ENCODE peak calls at places on chromosomes 3 and 15, in nine cellular contexts. A is cardiac muscle cell, R is activated B cell treated with CpG ODN at 0.5 μM for 24 hours, F is IMR-90, U is B cell, C is tibial artery, X is fibroblast of pulmonary artery, P is MCF 10A, O is nephron progenitor cell. Q is an unnamed sample.

GRCh38 chr3:193872265-193872753 is 263.6 kb upstream of the HES1 start:
- DNase-seq in R (no peak), U (peak), A (no peak), F (peak), P (peak), X (peak), O (no peak), C (no peak), Q (no peak)

GRCh38 chr3:46090161-46090591 is 62.9 kb upstream of the XCR1 start:
- DNase-seq in R (no peak), X (no peak), F (no peak), O (no peak), A (no peak), P (peak), U (no peak), C (no peak), Q (peak)

GRCh38 chr3:136380530-136380929 is 130.4 kb downstream of the PCCB start:
- DNase-seq in O (no peak), A (no peak), R (no peak), C (no peak), U (no peak), P (no peak), X (no peak), F (peak), Q (no peak)

GRCh38 chr3:177410734-177411133 is 213.5 kb upstream of the TBL1XR1 start:
- DNase-seq in P (no peak), A (no peak), R (no peak), X (no peak), F (no peak), O (no peak), C (no peak), U (no peak), Q (no peak)

GRCh38 chr15:81889480-81889871 is 156.3 kb downstream of the MEX3B start:
- DNase-seq in P (peak), C (no peak), R (no peak), X (no peak), O (no peak), F (peak), A (no peak), U (no peak), Q (no peak)

GRCh38 chr3:172194702-172195392 is 155.5 kb downstream of the FNDC3B start:
- DNase-seq in F (no peak), R (no peak), U (no peak), C (no peak), A (peak), X (peak), O (no peak), P (no peak), Q (no peak)

GRCh38 chr3:147410518-147411234 is 1.5 kb downstream of the ZIC1 start:
- DNase-seq in A (no peak), O (no peak), R (no peak), U (no peak), P (no peak), F (peak), C (no peak), X (peak), Q (no peak)

GRCh38 chr3:170719300-170719699 is 133.4 kb upstream of the SLC7A14 start:
- DNase-seq in P (no peak), X (no peak), O (no peak), C (no peak), A (no peak), R (no peak), F (no peak), U (no peak), Q (no peak)

GRCh38 chr3:195815169-195815771 is 3.5 kb upstream of the MUC4 start:
- DNase-seq in A (peak), R (no peak), P (no peak), F (peak), C (no peak), O (no peak), U (no peak), X (no peak), Q (no peak)

GRCh38 chr3:99859855-99860254 is 42.2 kb downstream of the CMSS1 start:
- DNase-seq in O (no peak), R (no peak), P (peak), U (no peak), C (no peak), A (no peak), X (peak), F (peak), Q (no peak)

GRCh38 chr15:24955549-24955929 is 752 bp downstream of the SNRPN start:
- DNase-seq in U (peak), A (no peak), X (no peak), R (no peak), P (no peak), O (peak), F (no peak), C (peak), Q (no peak)

GRCh38 chr15:96893159-96893906 is 562.8 kb downstream of the NR2F2 start:
- DNase-seq in R (no peak), O (peak), P (peak), F (no peak), A (peak), C (no peak), X (peak), U (no peak), Q (no peak)

GRCh38 chr3:192904632-192905289 is 12.9 kb downstream of the MB21D2 start:
- DNase-seq in F (no peak), P (no peak), U (no peak), A (no peak), R (no peak), O (no peak), C (no peak), X (no peak), Q (no peak)

GRCh38 chr3:127959873-127960272 is 44.8 kb downstream of the KBTBD12 start:
- DNase-seq in U (no peak), X (peak), R (no peak), O (peak), P (peak), A (peak), F (peak), C (no peak), Q (no peak)

GRCh38 chr3:49238274-49239127 is 38.5 kb downstream of the C3orf62 start:
- DNase-seq in C (peak), A (peak), F (peak), X (peak), P (peak), U (peak), O (no peak), R (no peak), Q (peak)

GRCh38 chr3:171261487-171261886 is 198.7 kb downstream of the TNIK start:
- DNase-seq in R (no peak), C (no peak), F (peak), O (no peak), P (peak), U (no peak), A (no peak), X (no peak), Q (no peak)

GRCh38 chr15:68055224-68055705 is 1.1 kb downstream of the PIAS1 start:
- DNase-seq in P (peak), A (peak), O (peak), R (peak), X (peak), U (peak), C (no peak), F (peak), Q (peak)

GRCh38 chr3:183254816-183255730 is 2.0 kb downstream of the B3GNT5 start:
- DNase-seq in O (peak), U (no peak), X (peak), R (no peak), P (peak), C (no peak), F (peak), A (no peak), Q (no peak)

GRCh38 chr15:77747175-77748077 is 114.7 kb upstream of the LINGO1 start:
- DNase-seq in X (no peak), U (no peak), O (no peak), R (no peak), F (no peak), P (no peak), C (no peak), A (no peak), Q (no peak)

GRCh38 chr3:140545756-140546155 is 132.1 kb upstream of the TRIM42 start:
- DNase-seq in F (no peak), P (no peak), X (no peak), U (no peak), O (no peak), R (no peak), A (no peak), C (no peak), Q (no peak)

GRCh38 chr15:81950841-81951414 is 94.9 kb downstream of the MEX3B start:
- DNase-seq in C (no peak), X (peak), F (peak), A (peak), U (no peak), P (no peak), R (no peak), O (no peak), Q (no peak)

GRCh38 chr3:105691633-105692032 is 177.2 kb downstream of the CBLB start:
- DNase-seq in R (no peak), U (no peak), F (no peak), C (no peak), A (no peak), O (no peak), X (peak), P (peak), Q (no peak)

GRCh38 chr15:80242132-80242769 is 9.8 kb downstream of the CTXND1 start:
- DNase-seq in A (peak), X (peak), R (no peak), O (peak), F (peak), C (no peak), P (peak), U (no peak), Q (no peak)

GRCh38 chr3:5197470-5198312 is 10.2 kb downstream of the EDEM1 start:
- DNase-seq in X (peak), P (peak), F (peak), O (no peak), C (no peak), U (peak), A (no peak), R (no peak), Q (no peak)

GRCh38 chr3:70488816-70489215 is 176.4 kb upstream of the MDFIC2 start:
- DNase-seq in F (no peak), O (no peak), R (no peak), A (no peak), C (no peak), P (no peak), U (no peak), X (no peak), Q (no peak)

GRCh38 chr15:67097893-67098740 is 32.7 kb downstream of the SMAD3 start:
- DNase-seq in R (no peak), O (no peak), A (no peak), X (peak), U (peak), P (peak), C (no peak), F (peak), Q (no peak)

GRCh38 chr3:87173776-87174175 is 53.3 kb upstream of the CHMP2B start:
- DNase-seq in O (no peak), P (no peak), F (no peak), R (no peak), U (no peak), C (no peak), A (no peak), X (no peak), Q (peak)

GRCh38 chr3:184544513-184544861 is 17.1 kb upstream of the EPHB3 start:
- DNase-seq in P (no peak), C (no peak), A (no peak), O (no peak), X (no peak), R (no peak), U (no peak), F (no peak), Q (no peak)

GRCh38 chr3:120353463-120353862 is 4.3 kb upstream of the LRRC58 start:
- DNase-seq in O (no peak), A (no peak), C (no peak), U (no peak), R (no peak), P (peak), F (no peak), X (peak), Q (no peak)

GRCh38 chr3:112004664-112005063 is 5.9 kb downstream of the TAGLN3 start:
- DNase-seq in C (no peak), X (no peak), F (no peak), R (no peak), A (no peak), O (peak), U (no peak), P (no peak), Q (no peak)

GRCh38 chr3:126369490-126369889 is 12.3 kb upstream of the KLF15 start:
- DNase-seq in A (no peak), C (peak), R (no peak), U (no peak), O (no peak), X (no peak), P (no peak), F (no peak), Q (no peak)
- TF ChIP-seq CTCF in A (no peak), C (no peak), R (no peak), U (no peak), O (no peak), X (no peak), P (no peak), F (no peak), Q (no peak)

GRCh38 chr3:53858096-53858741 is 11.9 kb downstream of the IL17RB start:
- DNase-seq in U (no peak), R (no peak), O (no peak), A (no peak), F (no peak), P (no peak), C (no peak), X (no peak), Q (no peak)
- TF ChIP-seq CTCF in U (no peak), R (no peak), O (no peak), A (no peak), F (no peak), P (no peak), C (no peak), X (no peak), Q (no peak)

GRCh38 chr3:63146154-63146553 is 132.0 kb upstream of the SYNPR start:
- DNase-seq in F (no peak), R (no peak), C (no peak), P (no peak), A (no peak), X (no peak), U (no peak), O (no peak), Q (no peak)

GRCh38 chr3:63142681-63143080 is 135.4 kb upstream of the SYNPR start:
- DNase-seq in F (no peak), O (no peak), P (no peak), A (no peak), R (no peak), X (no peak), C (no peak), U (no peak), Q (no peak)
- TF ChIP-seq CTCF in F (no peak), O (no peak), P (no peak), A (no peak), R (no peak), X (no peak), C (no peak), U (no peak), Q (no peak)

GRCh38 chr3:166013073-166013679 is 176.0 kb upstream of the BCHE start:
- DNase-seq in R (no peak), P (peak), U (no peak), F (peak), O (peak), C (no peak), X (peak), A (peak), Q (no peak)
- TF ChIP-seq CTCF in R (no peak), P (peak), U (no peak), F (peak), O (peak), C (no peak), X (peak), A (peak), Q (no peak)